ENCODE peak calls at places on chromosomes 3 and 15, in five cellular contexts. P is heart left ventricle, K is esophagus muscularis mucosa, Y is upper lobe of left lung, D is tibial nerve. N is an unnamed sample.

GRCh38 chr3:118425272-118425837 is 609.3 kb downstream of the IGSF11 start:
- DNase-seq in D (no peak), P (no peak), K (no peak), Y (no peak), N (no peak)

GRCh38 chr15:48965972-48966371 is 2.3 kb upstream of the SHC4 start:
- DNase-seq in D (no peak), P (no peak), Y (no peak), K (no peak), N (no peak)

GRCh38 chr3:106678657-106679390 is 698.4 kb upstream of the CCDC54 start:
- DNase-seq in Y (no peak), K (no peak), P (no peak), D (no peak), N (no peak)

GRCh38 chr15:37056168-37056893 is 44.0 kb downstream of the MEIS2 start:
- DNase-seq in P (peak; percentile 66), Y (peak; percentile 38), D (no peak), K (no peak), N (no peak)

GRCh38 chr3:8481380-8481779 is 20.2 kb upstream of the LMCD1 start:
- DNase-seq in D (no peak), P (no peak), Y (no peak), K (no peak), N (no peak)

GRCh38 chr3:122271246-122271898 is 53.7 kb upstream of the CSTA start:
- DNase-seq in P (no peak), D (no peak), Y (no peak), K (peak; percentile 17), N (no peak)

GRCh38 chr3:156614642-156615511 is 59.5 kb upstream of the TIPARP start:
- DNase-seq in D (no peak), P (no peak), K (no peak), Y (no peak), N (no peak)

GRCh38 chr15:29821416-29822099 is 710 bp downstream of the TJP1 start:
- DNase-seq in K (no peak), D (peak; percentile 49), P (peak; percentile 79), Y (peak; percentile 85), N (peak; percentile 93)

GRCh38 chr15:96337991-96338771 is 7.7 kb downstream of the NR2F2 start:
- DNase-seq in K (no peak), P (no peak), Y (no peak), D (peak; percentile 3), N (no peak)

GRCh38 chr15:68678746-68679145 is 100.0 kb downstream of the CORO2B start:
- DNase-seq in K (no peak), D (no peak), Y (no peak), P (no peak), N (peak; percentile 20)
- H3K27ac ChIP-seq in K (no peak overlapping the region), D (no peak overlapping the region), Y (no peak overlapping the region), P (no peak overlapping the region), N (no peak overlapping the region)

GRCh38 chr15:86491118-86491517 is 411.4 kb downstream of the AGBL1 start:
- DNase-seq in K (no peak), Y (no peak), D (no peak), P (no peak), N (no peak)
- H3K9me3 ChIP-seq in K (no peaks in the 10 kb centered on the region), Y (no peaks in the 10 kb centered on the region), D (no peaks in the 10 kb centered on the region), P (no peaks in the 10 kb centered on the region), N (no peaks in the 10 kb centered on the region)

DNA sequence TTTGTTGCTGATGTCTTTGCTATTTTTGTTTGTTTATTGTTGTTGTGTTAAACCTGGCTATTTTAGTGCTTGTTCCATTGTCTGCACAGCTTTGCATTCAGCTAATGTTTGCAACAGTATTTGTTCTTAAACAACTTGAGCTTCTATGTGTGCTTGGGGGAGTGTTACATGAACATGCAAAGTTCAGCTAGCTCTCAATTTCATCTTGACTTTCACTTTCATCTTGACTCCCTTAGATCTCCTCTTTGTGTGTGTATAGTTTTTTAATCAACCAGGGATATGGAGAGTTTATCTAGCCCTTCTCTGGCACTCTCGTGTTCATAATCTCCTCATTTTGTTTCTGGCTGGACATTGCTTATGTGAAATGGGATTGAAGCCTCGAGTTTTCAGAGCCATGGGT is 212.4 kb upstream of the ZBTB20 start:
- DNase-seq in D (no peak), P (no peak), Y (no peak), K (no peak), N (no peak)
- H3K4me3 ChIP-seq in D (no peak overlapping the region), P (no peak overlapping the region), Y (no peak overlapping the region), K (no peak overlapping the region), N (no peak overlapping the region)

GRCh38 chr15:84858231-84858630 is 26.2 kb upstream of the SLC28A1 start:
- DNase-seq in Y (no peak), K (no peak), P (peak; percentile 62), D (no peak), N (no peak)
- H3K27ac ChIP-seq in Y (no peak overlapping the region), K (no peak overlapping the region), P (no peak overlapping the region), D (no peak overlapping the region), N (no peak overlapping the region)

GRCh38 chr3:11077466-11077865 is 76.8 kb upstream of the HRH1 start:
- DNase-seq in K (no peak), D (no peak), P (no peak), Y (no peak), N (no peak)
- H3K9me3 ChIP-seq in K (no peaks in the 10 kb centered on the region), D (no peaks in the 10 kb centered on the region), P (peaks cover 2% of the 10 kb centered on the region), Y (no peaks in the 10 kb centered on the region), N (no peaks in the 10 kb centered on the region)

DNA sequence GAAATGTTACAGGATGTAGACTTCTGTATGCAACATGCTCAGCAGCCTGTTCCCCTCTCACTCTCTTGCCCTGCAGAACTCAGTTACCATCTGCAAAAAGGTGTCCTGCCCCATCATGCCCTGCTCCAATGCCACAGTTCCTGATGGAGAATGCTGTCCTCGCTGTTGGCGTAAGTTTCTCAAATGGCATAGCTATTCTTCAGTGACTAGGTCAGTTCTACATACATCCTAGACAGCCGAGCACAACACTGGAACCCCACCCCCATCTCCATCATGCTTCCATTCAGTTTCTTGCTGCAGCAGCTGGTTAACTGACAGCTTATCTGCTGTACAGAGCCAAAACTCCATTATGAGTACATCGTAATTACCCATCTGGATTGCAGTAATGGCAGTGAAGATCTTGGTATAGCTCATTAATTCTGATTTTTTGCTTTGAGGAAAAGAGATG is 4.5 kb downstream of the THBS1 start:
- DNase-seq in P (no peak), K (no peak), Y (no peak), D (no peak), N (no peak)
- H3K4me3 ChIP-seq in P (peak overlapping the region; percentile 76), K (peak overlapping the region; percentile 72), Y (no peak overlapping the region), D (no peak overlapping the region), N (no peak overlapping the region)

GRCh38 chr15:92801412-92801773 is 98.7 kb upstream of the CHD2 start:
- DNase-seq in P (no peak), K (no peak), Y (peak; percentile 23), D (no peak), N (no peak)
- H3K27ac ChIP-seq in P (peak overlapping the region; percentile 98), K (peak overlapping the region; percentile 95), Y (peak overlapping the region; percentile 95), D (peak overlapping the region; percentile 9), N (no peak overlapping the region)